ENCODE peak calls at places on chromosomes 3 and 15, in nine cellular contexts. E is psoas muscle, U is NCI-H1105, S is globus pallidus, B is hypothalamus, P is GM19239, F is GM12865, X is NCI-H1048, N is Calu3. R is an unnamed sample.

GRCh38 chr3:149473314-149473990 is 1.0 kb upstream of the TM4SF4 start:
- DNase-seq in E (peak; percentile 78), U (no peak), S (no peak), B (no peak), P (no peak), F (no peak), X (no peak), N (peak; percentile 93), R (no peak)

GRCh38 chr3:11690863-11691833 is 47.4 kb upstream of the VGLL4 start:
- DNase-seq in E (no peak), U (no peak), S (no peak), B (no peak), P (no peak), F (no peak), X (no peak), N (no peak), R (no peak)

GRCh38 chr15:97991972-97992541 is 31.6 kb downstream of the ARRDC4 start:
- DNase-seq in E (no peak), U (no peak), S (no peak), B (no peak), P (no peak), F (no peak), X (no peak), N (no peak), R (no peak)

GRCh38 chr3:63232764-63233396 is 45.2 kb upstream of the SYNPR start:
- DNase-seq in E (no peak), U (no peak), S (no peak), B (no peak), P (no peak), F (no peak), X (no peak), N (no peak), R (no peak)

GRCh38 chr3:64518496-64518895 is 169.3 kb downstream of the ADAMTS9 start:
- DNase-seq in E (no peak), U (no peak), S (no peak), B (no peak), P (no peak), F (no peak), X (no peak), N (no peak), R (no peak)

GRCh38 chr3:113340785-113341184 is 100.5 kb downstream of the CFAP44 start:
- DNase-seq in E (no peak), U (no peak), S (no peak), B (no peak), P (no peak), F (no peak), X (no peak), N (no peak), R (no peak)

GRCh38 chr15:58762285-58762684 is 8.8 kb upstream of the MINDY2 start:
- DNase-seq in E (no peak), U (no peak), S (no peak), B (no peak), P (no peak), F (no peak), X (no peak), N (no peak), R (no peak)

GRCh38 chr3:114519415-114519814 is 225.6 kb downstream of the TIGIT start:
- DNase-seq in E (peak; percentile 52), U (no peak), S (no peak), B (no peak), P (no peak), F (peak; percentile 56), X (peak; percentile 26), N (peak; percentile 29), R (no peak)

GRCh38 chr3:197428117-197428761 is 127.5 kb downstream of the BDH1 start:
- DNase-seq in E (peak; percentile 60), U (no peak), S (no peak), B (no peak), P (no peak), F (peak; percentile 10), X (no peak), N (peak; percentile 61), R (peak; percentile 57)

GRCh38 chr3:21894459-21895083 is 143.6 kb upstream of the ZNF385D start:
- DNase-seq in E (no peak), U (no peak), S (peak; percentile 2), B (no peak), P (no peak), F (no peak), X (no peak), N (peak; percentile 17), R (no peak)

GRCh38 chr3:178475062-178475461 is 61.2 kb upstream of the KCNMB2 start:
- DNase-seq in E (no peak), U (no peak), S (no peak), B (no peak), P (no peak), F (peak; percentile 2), X (no peak), N (no peak), R (no peak)

GRCh38 chr3:12309716-12310115 is 20.8 kb downstream of the PPARG start:
- DNase-seq in E (no peak), U (no peak), S (no peak), B (no peak), P (no peak), F (no peak), X (no peak), N (no peak), R (no peak)

GRCh38 chr3:12005951-12006625 is 1.9 kb downstream of the SYN2 start:
- DNase-seq in E (no peak), U (no peak), S (no peak), B (no peak), P (no peak), F (no peak), X (no peak), N (no peak), R (no peak)

GRCh38 chr3:67937498-67938118 is 283.2 kb upstream of the SUCLG2 start:
- DNase-seq in E (no peak), U (no peak), S (no peak), B (no peak), P (no peak), F (no peak), X (no peak), N (no peak), R (no peak)

GRCh38 chr3:71400986-71401451 is 182.5 kb downstream of the FOXP1 start:
- DNase-seq in E (no peak), U (no peak), S (no peak), B (no peak), P (no peak), F (no peak), X (no peak), N (no peak), R (no peak)

GRCh38 chr3:52859686-52860423 is 25.0 kb upstream of the MUSTN1 start:
- DNase-seq in E (no peak), U (no peak), S (no peak), B (no peak), P (no peak), F (no peak), X (no peak), N (no peak), R (no peak)

R was measured in Caco-2.